ENCODE peak calls at places on chromosomes 6 and 20, in six cellular contexts. H is neuronal stem cell, M is IMR-90, V is mesenchymal stem cell, Q is H1, G is H9. R is an unnamed sample.

GRCh38 chr6:13759025-13759424 is 47.4 kb upstream of the RANBP9 start:
- DNase-seq in V (no peak), G (no peak), M (no peak), Q (no peak), H (no peak), R (no peak)

GRCh38 chr20:3778976-3779375 is 2.3 kb downstream of the SPEF1 start:
- DNase-seq in V (no peak), Q (no peak), H (no peak), M (no peak), G (no peak), R (no peak)

GRCh38 chr6:157637941-157638340 is 185.1 kb upstream of the SNX9 start:
- DNase-seq in H (no peak), V (no peak), G (no peak), M (no peak), Q (no peak), R (no peak)

GRCh38 chr6:157768304-157768703 is 54.7 kb upstream of the SNX9 start:
- DNase-seq in H (no peak), V (no peak), G (no peak), Q (no peak), M (no peak), R (no peak)

GRCh38 chr6:169161572-169162167 is 92.0 kb downstream of the THBS2 start:
- DNase-seq in Q (no peak), G (no peak), M (peak), H (no peak), V (no peak), R (no peak)

GRCh38 chr20:13844296-13844695 is 59.5 kb downstream of the NDUFAF5 start:
- DNase-seq in V (no peak), H (no peak), Q (no peak), M (no peak), G (no peak), R (no peak)

GRCh38 chr20:2838170-2838797 is 2.2 kb downstream of the PCED1A start:
- DNase-seq in M (no peak), V (no peak), G (no peak), H (no peak), Q (no peak), R (no peak)

GRCh38 chr20:35564905-35565304 is 23.0 kb downstream of the ERGIC3 start:
- DNase-seq in G (no peak), Q (no peak), M (no peak), H (no peak), V (no peak), R (no peak)

GRCh38 chr20:45044084-45044573 is 56.8 kb downstream of the KCNS1 start:
- DNase-seq in H (peak), G (peak), V (peak), Q (no peak), M (peak), R (peak)

GRCh38 chr6:84416043-84416657 is 188.7 kb upstream of the CEP162 start:
- DNase-seq in V (no peak), G (no peak), M (no peak), Q (no peak), H (no peak), R (no peak)

GRCh38 chr6:46323312-46323965 is 152.7 kb upstream of the ENPP5 start:
- DNase-seq in V (peak), M (peak), Q (no peak), G (no peak), H (no peak), R (no peak)

GRCh38 chr6:143027058-143027457 is 33.6 kb upstream of the AIG1 start:
- DNase-seq in G (peak), M (peak), H (peak), V (peak), Q (peak), R (peak)

GRCh38 chr20:37202267-37202943 is 23.1 kb upstream of the MROH8 start:
- DNase-seq in M (peak), H (no peak), G (no peak), V (peak), Q (no peak), R (peak)

GRCh38 chr6:17629824-17630510 is 29.9 kb downstream of the FAM8A1 start:
- DNase-seq in H (no peak), V (no peak), G (no peak), M (no peak), Q (no peak), R (no peak)

GRCh38 chr6:157649311-157650260 is 173.5 kb upstream of the SNX9 start:
- DNase-seq in Q (no peak), G (no peak), H (no peak), M (no peak), V (no peak), R (no peak)

GRCh38 chr20:57481281-57481711 is 43.6 kb downstream of the CTCFL start:
- DNase-seq in M (no peak), Q (no peak), G (no peak), H (no peak), V (no peak), R (no peak)

GRCh38 chr6:84789170-84789569 is 24.8 kb upstream of the TBX18 start:
- DNase-seq in G (no peak), H (no peak), V (no peak), Q (no peak), M (no peak), R (no peak)

GRCh38 chr6:123215211-123215610 is 219.2 kb downstream of the CLVS2 start:
- DNase-seq in Q (no peak), H (no peak), M (no peak), V (no peak), G (no peak), R (no peak)

GRCh38 chr6:151765444-151765886 is 42.0 kb upstream of the ESR1 start:
- DNase-seq in Q (no peak), H (peak), G (no peak), M (peak), V (peak), R (peak)

DNA sequence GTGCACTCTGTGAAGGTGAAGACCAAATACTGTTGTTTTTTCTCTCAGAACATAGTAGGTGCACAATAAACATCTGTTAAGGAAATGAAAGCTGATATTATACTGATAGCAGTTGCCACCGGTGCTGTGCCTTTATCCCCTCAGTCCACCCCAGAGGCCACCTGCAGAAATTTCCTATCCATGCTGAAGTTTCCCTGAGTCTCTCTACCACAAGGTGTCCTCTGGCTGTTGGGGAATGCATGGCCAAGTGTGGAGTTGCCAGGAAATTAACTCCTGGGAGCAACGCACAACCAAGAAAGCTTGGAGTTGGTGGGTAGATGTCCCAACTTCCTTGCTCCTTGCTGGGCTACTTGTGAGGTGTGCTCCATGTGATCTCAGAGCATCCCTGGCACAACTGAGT is 114.2 kb downstream of the LAMP5 start:
- DNase-seq in V (no peak), H (no peak), Q (no peak), M (no peak), G (no peak), R (peak)
- H2BK15ac ChIP-seq in V (no peak), H (no peak), Q (no peak), M (no peak), G (no peak), R (no peak)

GRCh38 chr6:626236-626635 is 30.7 kb downstream of the HUS1B start:
- DNase-seq in V (peak), M (peak), G (no peak), Q (no peak), H (no peak), R (no peak)
- H3K27ac ChIP-seq in V (peak), M (no peak), G (no peak), Q (no peak), H (no peak), R (no peak)

GRCh38 chr6:35601331-35602132 is 87.2 kb downstream of the FKBP5 start:
- DNase-seq in M (peak), G (no peak), Q (no peak), H (no peak), V (peak), R (peak)
- H4K8ac ChIP-seq in M (no peak), G (no peak), Q (no peak), H (no peak), V (no peak), R (no peak)

GRCh38 chr20:48826064-48826463 is 1.7 kb downstream of the PREX1 start:
- DNase-seq in G (peak), M (no peak), Q (peak), V (no peak), H (peak), R (peak)

GRCh38 chr20:48823960-48824497 is 3.8 kb downstream of the PREX1 start:
- DNase-seq in G (no peak), V (no peak), M (peak), H (no peak), Q (no peak), R (no peak)

GRCh38 chr20:48823476-48823875 is 4.3 kb downstream of the PREX1 start:
- DNase-seq in H (no peak), Q (no peak), V (no peak), G (no peak), M (no peak), R (no peak)

GRCh38 chr20:48825551-48825885 is 2.3 kb downstream of the PREX1 start:
- DNase-seq in G (no peak), V (no peak), H (no peak), M (no peak), Q (no peak), R (no peak)

DNA sequence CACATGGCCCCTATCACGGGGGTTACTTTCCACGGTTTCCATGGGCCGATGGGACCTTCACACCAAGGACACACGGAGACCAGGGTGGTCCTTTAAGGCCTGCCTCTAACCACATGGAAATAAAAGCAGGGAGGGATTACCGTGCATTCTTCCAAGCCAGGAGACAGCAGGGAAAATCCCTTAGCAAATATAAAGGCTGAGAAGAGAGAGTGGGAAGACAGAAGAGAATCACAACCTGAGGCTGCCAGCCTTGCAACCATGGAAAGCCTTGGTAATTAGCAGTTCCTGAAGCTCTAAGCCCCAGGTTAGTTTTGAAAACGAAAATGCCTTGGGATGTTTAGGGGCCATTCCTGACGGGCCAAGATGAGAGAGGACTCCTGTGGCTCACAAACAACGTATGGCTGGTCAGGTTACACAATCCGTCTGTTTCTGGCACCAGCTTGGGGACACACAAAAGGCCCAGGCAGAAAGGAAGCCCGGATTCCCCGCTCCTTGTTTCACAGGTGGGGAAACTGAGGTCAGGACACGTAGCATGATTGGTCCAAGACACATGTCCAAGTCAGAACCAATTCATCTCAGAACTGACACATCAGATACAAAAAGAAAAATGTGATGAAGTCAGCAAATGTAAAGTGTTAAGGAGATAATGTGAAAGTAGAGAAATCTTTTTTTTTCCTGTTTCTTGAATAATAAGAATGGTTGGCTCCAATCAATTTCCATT is 2.8 kb downstream of the PREX1 start:
- DNase-seq in G (no peak), H (peak), Q (no peak), M (no peak), V (no peak), R (peak)
- H2BK15ac ChIP-seq in G (no peak), H (no peak), Q (no peak), M (no peak), V (no peak), R (no peak)